ENCODE peak calls at places on chromosomes 13 and 19, in ten cellular contexts. K is PC-3, C is lower leg skin, L is body of pancreas, B is transverse colon, F is AG09309, S is astrocyte of the cerebellum, T is endothelial cell of umbilical vein, D is GM23338, E is lung. X is an unnamed sample.

GRCh38 chr19:8373867-8374813 is 10.2 kb downstream of the ANGPTL4 start:
- DNase-seq in K (no peak), C (peak), L (peak), B (peak), F (no peak), S (no peak), T (no peak), D (no peak), E (no peak), X (no peak)

GRCh38 chr13:42660367-42660965 is 86.5 kb downstream of the TNFSF11 start:
- DNase-seq in K (peak), C (no peak), L (no peak), B (no peak), F (no peak), S (peak), T (no peak), D (no peak), E (no peak), X (peak)

GRCh38 chr19:45527731-45528130 is 20.5 kb downstream of the VASP start:
- DNase-seq in K (no peak), C (no peak), L (no peak), B (no peak), F (no peak), S (no peak), T (no peak), D (peak), E (no peak), X (no peak)

GRCh38 chr13:77310579-77311279 is 16.2 kb downstream of the MYCBP2 start:
- DNase-seq in K (peak), C (no peak), L (no peak), B (no peak), F (no peak), S (no peak), T (peak), D (no peak), E (no peak), X (no peak)

GRCh38 chr13:75489502-75490263 is 7.7 kb upstream of the TBC1D4 start:
- DNase-seq in K (peak), C (no peak), L (no peak), B (peak), F (peak), S (peak), T (no peak), D (no peak), E (peak), X (peak)

GRCh38 chr13:21478881-21479808 is 20.0 kb upstream of the ZDHHC20 start:
- DNase-seq in K (peak), C (peak), L (peak), B (peak), F (peak), S (peak), T (peak), D (peak), E (peak), X (peak)

GRCh38 chr19:38070573-38070972 is 153.4 kb downstream of the DPF1 start:
- DNase-seq in K (peak), C (no peak), L (no peak), B (no peak), F (peak), S (peak), T (no peak), D (no peak), E (no peak), X (peak)

GRCh38 chr13:82758056-82758455 is 1124.2 kb downstream of the SLITRK1 start:
- DNase-seq in K (peak), C (no peak), L (no peak), B (no peak), F (no peak), S (no peak), T (no peak), D (peak), E (no peak), X (peak)

GRCh38 chr19:7849631-7850428 is 19.8 kb downstream of the EVI5L start:
- DNase-seq in K (peak), C (no peak), L (peak), B (no peak), F (no peak), S (no peak), T (no peak), D (no peak), E (no peak), X (no peak)

GRCh38 chr19:5960005-5961001 is 17.6 kb downstream of the RANBP3 start:
- DNase-seq in K (no peak), C (no peak), L (peak), B (no peak), F (no peak), S (no peak), T (no peak), D (no peak), E (no peak), X (no peak)

GRCh38 chr13:110297771-110298170 is 9.2 kb downstream of the COL4A1 start:
- DNase-seq in K (no peak), C (no peak), L (no peak), B (no peak), F (no peak), S (no peak), T (no peak), D (no peak), E (no peak), X (no peak)

GRCh38 chr19:29084266-29084665 is 128.7 kb downstream of the UQCRFS1 start:
- DNase-seq in K (peak), C (no peak), L (no peak), B (no peak), F (peak), S (no peak), T (no peak), D (peak), E (no peak), X (no peak)

GRCh38 chr19:1070576-1070930 is 3.6 kb downstream of the ARHGAP45 start:
- DNase-seq in K (no peak), C (no peak), L (no peak), B (no peak), F (no peak), S (no peak), T (no peak), D (peak), E (no peak), X (no peak)
- TF ChIP-seq CTCF in K (no peak), C (no peak), L (no peak), B (no peak), F (peak), S (no peak), T (no peak), D (peak), E (no peak), X (peak)

DNA sequence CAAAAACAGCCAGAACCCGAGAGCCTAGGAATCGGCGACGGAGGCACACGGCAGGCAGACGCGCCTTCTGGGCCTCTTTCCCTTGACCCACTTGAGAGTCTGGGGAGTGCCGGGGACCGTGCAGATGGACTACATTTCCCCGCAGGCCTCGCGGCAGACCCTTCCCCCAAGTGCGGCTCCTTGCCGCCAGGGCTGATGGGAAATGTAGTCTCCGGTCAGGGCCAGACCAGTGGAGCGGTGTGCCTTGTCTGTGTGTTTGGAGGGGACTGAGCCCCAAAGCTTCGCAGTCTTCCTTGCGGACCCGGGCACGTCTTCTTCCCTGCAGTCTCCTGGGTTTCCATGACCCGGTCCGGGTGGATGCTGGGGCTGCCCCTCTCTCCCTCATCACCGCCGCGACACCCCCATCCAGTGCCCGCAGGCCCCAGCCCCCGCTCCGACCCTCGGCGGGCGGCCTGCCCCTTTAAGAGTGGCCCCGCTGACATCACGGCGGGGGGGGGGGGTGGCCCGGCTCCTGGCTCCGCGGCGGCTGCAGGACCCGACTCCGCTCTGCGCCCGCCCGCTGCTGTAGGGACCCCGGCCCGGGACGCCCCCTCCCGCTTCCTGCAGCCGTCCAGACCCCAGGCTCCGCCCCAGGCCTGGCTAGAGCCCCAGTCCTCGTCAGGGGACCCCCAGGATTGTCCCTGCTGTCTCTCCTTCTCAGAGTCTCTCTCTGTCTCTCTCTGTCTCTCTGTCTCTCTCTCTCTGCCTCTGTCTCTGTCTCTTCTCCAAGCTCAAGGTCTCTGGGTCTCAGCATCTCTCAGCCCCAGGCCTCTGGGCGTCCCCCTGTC is 759 bp upstream of the CACNG7 start:
- DNase-seq in K (peak), C (no peak), L (no peak), B (no peak), F (no peak), S (peak), T (peak), D (peak), E (no peak), X (peak)
- H3K4me3 ChIP-seq in K (no peak), C (no peak), L (no peak), B (no peak), F (no peak), S (peak), T (no peak), D (peak), E (no peak), X (no peak)

GRCh38 chr19:1921825-1922224 is 16.6 kb downstream of the ADAT3 start:
- DNase-seq in K (no peak), C (no peak), L (no peak), B (no peak), F (no peak), S (no peak), T (no peak), D (no peak), E (no peak), X (no peak)

GRCh38 chr19:1922803-1923202 is 17.6 kb downstream of the ADAT3 start:
- DNase-seq in K (no peak), C (no peak), L (no peak), B (no peak), F (no peak), S (no peak), T (no peak), D (no peak), E (no peak), X (no peak)

GRCh38 chr19:1921326-1921725 is 16.1 kb downstream of the ADAT3 start:
- DNase-seq in K (no peak), C (no peak), L (no peak), B (no peak), F (no peak), S (no peak), T (no peak), D (no peak), E (no peak), X (no peak)

GRCh38 chr19:1924320-1924961 is 16.5 kb upstream of the CSNK1G2 start:
- DNase-seq in K (no peak), C (no peak), L (no peak), B (no peak), F (no peak), S (no peak), T (no peak), D (no peak), E (no peak), X (no peak)

GRCh38 chr19:1923319-1923718 is 17.7 kb upstream of the CSNK1G2 start:
- DNase-seq in K (no peak), C (no peak), L (no peak), B (no peak), F (no peak), S (no peak), T (no peak), D (no peak), E (no peak), X (no peak)
- TF ChIP-seq CTCF in K (no peak), C (no peak), L (no peak), B (no peak), F (no peak), S (no peak), T (no peak), D (no peak), E (no peak), X (no peak)

GRCh38 chr19:48244289-48244688 is 11.4 kb downstream of the CARD8 start:
- DNase-seq in K (peak), C (no peak), L (no peak), B (no peak), F (no peak), S (no peak), T (peak), D (no peak), E (no peak), X (peak)
- H3K4me3 ChIP-seq in K (no peak), C (no peak), L (no peak), B (no peak), F (no peak), S (no peak), T (no peak), D (no peak), E (no peak), X (no peak)

GRCh38 chr19:15279326-15279904 is 47.2 kb upstream of the EPHX3 start:
- DNase-seq in K (no peak), C (no peak), L (no peak), B (no peak), F (no peak), S (no peak), T (no peak), D (no peak), E (no peak), X (no peak)

GRCh38 chr19:15280048-15280725 is 47.9 kb upstream of the EPHX3 start:
- DNase-seq in K (peak), C (no peak), L (no peak), B (no peak), F (no peak), S (no peak), T (no peak), D (no peak), E (no peak), X (no peak)

GRCh38 chr19:15283141-15283885 is 49.0 kb downstream of the BRD4 start:
- DNase-seq in K (peak), C (no peak), L (peak), B (no peak), F (no peak), S (peak), T (no peak), D (no peak), E (no peak), X (peak)

GRCh38 chr19:15282311-15282705 is 50.0 kb downstream of the BRD4 start:
- DNase-seq in K (no peak), C (no peak), L (no peak), B (no peak), F (no peak), S (no peak), T (no peak), D (no peak), E (no peak), X (peak)

GRCh38 chr19:15280915-15281683 is 48.9 kb upstream of the EPHX3 start:
- DNase-seq in K (peak), C (peak), L (peak), B (peak), F (peak), S (peak), T (peak), D (no peak), E (peak), X (peak)
- TF ChIP-seq CTCF in K (no peak), C (no peak), L (no peak), B (no peak), F (peak), S (peak), T (no peak), D (no peak), E (no peak), X (peak)

DNA sequence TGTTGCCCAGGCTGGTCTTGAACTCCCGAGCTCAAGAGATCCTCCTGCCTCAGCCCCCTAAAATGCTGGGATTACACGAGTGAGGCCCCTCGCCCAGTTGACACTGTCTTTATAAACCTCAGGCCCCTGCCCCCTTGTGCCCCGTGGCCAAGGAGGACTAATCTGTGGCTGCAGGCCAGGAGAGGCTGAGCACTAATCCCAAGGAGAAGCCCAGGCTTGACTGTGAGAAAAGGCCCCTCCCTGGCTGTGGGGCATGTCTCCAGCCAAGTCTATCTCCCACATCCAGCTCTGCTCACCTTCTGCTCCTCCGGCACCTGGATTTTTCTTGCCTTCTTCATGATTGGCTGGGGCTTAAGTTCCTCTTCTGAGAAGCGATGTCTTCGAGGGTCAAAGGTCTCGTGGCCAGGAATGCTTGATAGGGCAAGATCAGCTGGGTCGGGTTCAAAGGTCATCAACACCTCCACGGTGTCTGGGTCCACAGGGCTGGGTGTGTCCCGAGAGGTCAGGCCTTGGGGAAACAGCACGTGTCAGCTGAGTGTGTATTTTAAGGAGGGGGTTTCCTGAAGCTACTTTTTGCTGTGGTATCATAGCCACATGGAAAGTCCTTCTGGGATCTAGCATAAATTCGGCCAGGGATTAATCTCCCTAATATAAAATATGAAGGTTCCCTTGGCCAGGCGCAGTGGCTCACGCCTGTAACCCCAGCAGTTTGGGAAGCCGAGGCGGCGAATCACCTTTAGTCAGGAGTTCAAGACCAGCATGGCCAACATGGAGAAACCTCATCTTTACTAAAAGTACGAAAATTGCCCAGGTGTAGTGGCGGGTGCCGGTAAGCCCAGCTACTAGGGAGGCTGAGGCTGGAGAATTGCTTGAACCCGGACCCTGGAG is 3.8 kb downstream of the DBP start:
- DNase-seq in K (no peak), C (no peak), L (no peak), B (peak), F (no peak), S (no peak), T (no peak), D (no peak), E (no peak), X (peak)
- H3K4me3 ChIP-seq in K (no peak), C (no peak), L (no peak), B (no peak), F (no peak), S (no peak), T (no peak), D (no peak), E (no peak), X (peak)

X was measured in epithelial cell of esophagus.